ENCODE peak calls at places on chromosomes 16 and 17, in four cellular contexts. J is upper lobe of left lung, K is HCT116, B is esophagus muscularis mucosa. N is an unnamed sample.

GRCh38 chr16:49452108-49452507 is 78.5 kb downstream of the C16orf78 start:
- DNase-seq in J (no peak), K (no peak), B (no peak), N (no peak)

GRCh38 chr17:57605734-57606105 is 139.4 kb downstream of the CCDC182 start:
- DNase-seq in J (no peak), K (no peak), B (no peak), N (no peak)

GRCh38 chr16:14186007-14186953 is 115.2 kb downstream of the MRTFB start:
- DNase-seq in J (no peak), K (no peak), B (no peak), N (no peak)

GRCh38 chr17:74334393-74335039 is 8.5 kb downstream of the KIF19 start:
- DNase-seq in J (no peak), K (no peak), B (no peak), N (no peak)

GRCh38 chr17:77742579-77742978 is 215.9 kb upstream of the TNRC6C start:
- DNase-seq in J (no peak), K (no peak), B (no peak), N (no peak)

GRCh38 chr17:50426814-50427787 is 1.1 kb downstream of the ACSF2 start:
- DNase-seq in J (no peak), K (peak; percentile 69), B (no peak), N (no peak)

GRCh38 chr17:82668631-82669099 is 20.4 kb upstream of the WDR45B start:
- DNase-seq in J (peak; percentile 89), K (peak; percentile 43), B (no peak), N (no peak)

GRCh38 chr17:65039349-65039988 is 17.1 kb downstream of the GNA13 start:
- DNase-seq in J (no peak), K (no peak), B (no peak), N (no peak)

GRCh38 chr16:85245307-85246172 is 133.3 kb upstream of the CIBAR2 start:
- DNase-seq in J (no peak), K (peak; percentile 57), B (no peak), N (no peak)

GRCh38 chr16:82011199-82011641 is at the start of gene SDR42E1:
- DNase-seq in J (peak; percentile 88), K (peak; percentile 91), B (no peak), N (no peak)

GRCh38 chr16:1310832-1311200 is 1.4 kb downstream of the UBE2I start:
- DNase-seq in J (no peak), K (no peak), B (no peak), N (no peak)
- TF ChIP-seq POLR2AphosphoS5 in J (no peak), K (no peak), B (no peak), N (no peak)

GRCh38 chr16:20812510-20812909 is 6.2 kb downstream of the REXO5 start:
- DNase-seq in J (no peak), K (no peak), B (no peak), N (no peak)

GRCh38 chr16:20811889-20812439 is 5.6 kb downstream of the REXO5 start:
- DNase-seq in J (no peak), K (no peak), B (no peak), N (no peak)

GRCh38 chr16:20818929-20819585 is 12.7 kb downstream of the REXO5 start:
- DNase-seq in J (no peak), K (no peak), B (no peak), N (no peak)

GRCh38 chr16:20814761-20815160 is 8.4 kb downstream of the REXO5 start:
- DNase-seq in J (no peak), K (no peak), B (no peak), N (no peak)
- TF ChIP-seq POLR2AphosphoS5 in J (no peak), K (no peak), B (no peak), N (no peak)

GRCh38 chr16:29990883-29991570 is 4.4 kb downstream of the HIRIP3 start:
- DNase-seq in J (peak; percentile 77), K (no peak), B (no peak), N (no peak)
- TF ChIP-seq POLR2AphosphoS5 in J (no peak), K (no peak), B (no peak), N (no peak)

GRCh38 chr17:559699-560378 is 154.8 kb downstream of the VPS53 start:
- DNase-seq in J (no peak), K (no peak), B (no peak), N (peak; percentile 92)
- TF ChIP-seq POLR2AphosphoS5 in J (no peak), K (no peak), B (peak; percentile 47), N (no peak)